ENCODE peak calls at places on chromosomes 6 and 20, in seven cellular contexts. Y is dorsolateral prefrontal cortex, P is left ventricle myocardium inferior, K is breast epithelium, F is bronchial epithelial cell, R is endodermal cell, W is hepatocyte. L is an unnamed sample.

GRCh38 chr20:3924304-3925112 is 35.3 kb downstream of the PANK2 start:
- DNase-seq in Y (no peak), P (peak), K (no peak), F (no peak), R (no peak), W (no peak), L (no peak)

GRCh38 chr6:20235041-20235440 is 22.8 kb upstream of the MBOAT1 start:
- DNase-seq in Y (no peak), P (no peak), K (no peak), F (no peak), R (no peak), W (no peak), L (no peak)

GRCh38 chr6:52352239-52353008 is 9.5 kb upstream of the PAQR8 start:
- DNase-seq in Y (no peak), P (no peak), K (peak), F (peak), R (no peak), W (peak), L (no peak)

GRCh38 chr6:91081452-91082067 is 494.7 kb upstream of the MAP3K7 start:
- DNase-seq in Y (no peak), P (no peak), K (no peak), F (peak), R (peak), W (peak), L (no peak)

GRCh38 chr6:125821825-125822281 is 31.1 kb downstream of the NCOA7 start:
- DNase-seq in Y (no peak), P (no peak), K (peak), F (no peak), R (no peak), W (peak), L (no peak)

GRCh38 chr20:56460459-56460858 is 8.0 kb upstream of the RTF2 start:
- DNase-seq in Y (no peak), P (no peak), K (no peak), F (no peak), R (no peak), W (no peak), L (no peak)

GRCh38 chr6:22041797-22042489 is 254.9 kb downstream of the PRL start:
- DNase-seq in Y (no peak), P (no peak), K (no peak), F (peak), R (no peak), W (no peak), L (no peak)

GRCh38 chr6:38573800-38574395 is 65.8 kb downstream of the BTBD9 start:
- DNase-seq in Y (no peak), P (no peak), K (no peak), F (no peak), R (no peak), W (no peak), L (no peak)

GRCh38 chr20:61764471-61765020 is 301.1 kb downstream of the TAF4 start:
- DNase-seq in Y (peak), P (no peak), K (no peak), F (no peak), R (peak), W (no peak), L (no peak)

GRCh38 chr20:5807431-5807830 is 57.2 kb downstream of the SHLD1 start:
- DNase-seq in Y (no peak), P (no peak), K (no peak), F (no peak), R (no peak), W (no peak), L (no peak)
- TF ChIP-seq CTCF in Y (no peak), P (no peak), K (no peak), F (no peak), R (no peak), W (no peak), L (no peak)

DNA sequence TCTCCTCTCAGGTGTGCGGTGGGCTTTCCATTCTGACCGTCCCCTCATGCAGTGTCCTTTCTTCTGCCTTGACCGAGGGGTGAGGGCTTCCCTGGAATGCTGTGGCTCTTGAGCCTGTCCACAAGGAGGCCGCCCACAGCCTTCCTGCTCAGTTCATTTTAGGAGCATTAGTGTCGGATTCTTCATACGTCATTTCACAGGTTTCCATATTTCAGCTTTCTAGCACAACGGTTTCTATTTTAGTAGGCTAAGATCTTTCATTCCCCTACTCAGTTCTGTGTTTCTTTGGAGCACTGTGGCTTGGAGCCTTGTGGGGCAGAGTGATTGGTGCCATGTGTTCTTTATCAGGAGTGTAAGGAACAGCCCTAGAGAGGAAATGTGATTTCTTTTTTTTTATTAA is 5.5 kb downstream of the PPP1R3G start:
- DNase-seq in Y (no peak), P (no peak), K (no peak), F (no peak), R (no peak), W (no peak), L (no peak)
- TF ChIP-seq CTCF in Y (no peak), P (no peak), K (no peak), F (no peak), R (peak), W (no peak), L (no peak)

GRCh38 chr6:154099211-154099610 is 60.2 kb downstream of the OPRM1 start:
- DNase-seq in Y (no peak), P (no peak), K (no peak), F (no peak), R (no peak), W (no peak), L (no peak)
- TF ChIP-seq CTCF in Y (no peak), P (no peak), K (no peak), F (no peak), R (no peak), W (no peak), L (no peak)

DNA sequence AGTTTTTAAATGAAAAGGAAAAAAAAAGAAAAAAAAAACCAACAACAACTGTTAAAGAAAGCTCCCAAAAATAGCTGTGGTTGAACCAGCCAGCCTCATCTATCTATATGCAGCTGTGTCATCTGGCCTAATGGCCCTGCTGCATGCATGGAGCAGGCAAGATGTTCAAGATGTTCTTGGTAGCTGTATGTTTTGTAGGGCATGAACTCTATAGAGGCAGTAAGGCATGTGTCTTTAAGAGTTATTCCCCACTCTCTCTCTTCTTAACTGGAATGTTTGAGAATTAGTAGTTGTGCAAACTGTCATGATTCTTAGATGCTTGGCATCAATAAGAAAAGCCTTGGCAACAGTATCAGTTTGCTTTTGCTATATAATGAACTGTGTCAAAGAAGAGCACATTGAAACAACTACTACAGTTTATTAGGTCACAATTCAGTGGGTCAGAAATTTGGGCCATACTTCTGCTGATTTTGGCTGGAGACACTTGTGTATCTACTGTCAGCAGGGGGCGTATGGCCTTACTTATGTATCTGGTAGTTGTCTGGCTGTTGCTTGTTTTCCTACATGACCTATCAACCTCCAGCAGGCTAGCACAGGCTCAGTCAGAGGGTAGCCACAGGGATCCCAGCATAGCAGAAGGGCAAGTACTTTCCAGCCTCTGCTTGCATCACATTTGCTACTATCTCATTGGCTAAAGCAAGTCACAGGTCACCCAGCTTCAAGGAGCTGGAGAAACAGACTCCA is 56.1 kb upstream of the LAMP5 start:
- DNase-seq in Y (no peak), P (no peak), K (no peak), F (peak), R (peak), W (peak), L (no peak)
- TF ChIP-seq CTCF in Y (no peak), P (no peak), K (no peak), F (peak), R (peak), W (peak), L (peak)

GRCh38 chr6:85678602-85679444 is 36.1 kb upstream of the SYNCRIP start:
- DNase-seq in Y (peak), P (peak), K (peak), F (peak), R (peak), W (peak), L (peak)
- TF ChIP-seq CTCF in Y (no peak), P (no peak), K (peak), F (no peak), R (peak), W (no peak), L (no peak)

GRCh38 chr6:118288355-118289124 is 259.6 kb upstream of the PLN start:
- DNase-seq in Y (no peak), P (no peak), K (no peak), F (peak), R (no peak), W (no peak), L (no peak)
- TF ChIP-seq CTCF in Y (no peak), P (peak), K (no peak), F (no peak), R (no peak), W (no peak), L (no peak)

DNA sequence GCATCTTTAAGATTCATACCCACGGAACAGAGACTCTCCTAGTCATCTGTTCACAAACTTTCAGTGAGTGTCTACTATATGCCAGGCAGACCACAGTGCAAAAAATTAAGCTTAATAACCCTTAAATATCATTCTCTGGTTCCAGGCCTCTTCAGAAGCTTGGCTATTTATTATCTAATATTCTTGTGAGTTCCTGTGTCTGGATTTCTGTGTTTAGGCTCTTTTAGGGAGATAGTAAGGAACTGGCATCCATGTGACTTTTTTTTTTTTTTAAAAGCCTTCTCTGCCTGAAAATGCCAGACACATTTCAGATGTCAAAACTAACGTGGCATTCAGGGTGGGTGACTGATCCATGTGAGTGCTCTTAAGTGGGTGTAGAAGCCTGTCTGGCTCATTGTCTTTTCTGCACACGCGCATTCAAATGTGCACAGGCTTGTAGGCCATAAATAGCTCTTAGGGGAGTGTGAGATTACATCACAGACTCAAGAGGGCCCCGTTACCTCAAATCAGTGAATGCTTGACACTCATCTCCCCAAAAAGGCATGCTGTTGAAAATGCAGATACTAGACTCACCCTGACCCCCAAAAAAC is 141.9 kb downstream of the GMPR start:
- DNase-seq in Y (no peak), P (no peak), K (no peak), F (peak), R (no peak), W (no peak), L (no peak)
- TF ChIP-seq CTCF in Y (no peak), P (no peak), K (no peak), F (no peak), R (no peak), W (no peak), L (no peak)

GRCh38 chr6:133286765-133287164 is 45.6 kb downstream of the EYA4 start:
- DNase-seq in Y (no peak), P (no peak), K (no peak), F (peak), R (no peak), W (peak), L (no peak)
- TF ChIP-seq CTCF in Y (peak), P (peak), K (no peak), F (peak), R (peak), W (peak), L (peak)

GRCh38 chr6:1376653-1377052 is 12.7 kb upstream of the FOXF2 start:
- DNase-seq in Y (no peak), P (no peak), K (no peak), F (no peak), R (no peak), W (no peak), L (no peak)

GRCh38 chr6:1379810-1380198 is 9.6 kb upstream of the FOXF2 start:
- DNase-seq in Y (no peak), P (no peak), K (no peak), F (no peak), R (no peak), W (no peak), L (no peak)

GRCh38 chr6:1379026-1379809 is 10.2 kb upstream of the FOXF2 start:
- DNase-seq in Y (no peak), P (no peak), K (no peak), F (no peak), R (no peak), W (no peak), L (no peak)

GRCh38 chr6:1378224-1379025 is 11.0 kb upstream of the FOXF2 start:
- DNase-seq in Y (no peak), P (no peak), K (no peak), F (no peak), R (peak), W (peak), L (no peak)

GRCh38 chr6:1377526-1378223 is 11.7 kb upstream of the FOXF2 start:
- DNase-seq in Y (no peak), P (no peak), K (no peak), F (no peak), R (no peak), W (no peak), L (no peak)
- TF ChIP-seq CTCF in Y (no peak), P (no peak), K (no peak), F (no peak), R (no peak), W (no peak), L (no peak)

DNA sequence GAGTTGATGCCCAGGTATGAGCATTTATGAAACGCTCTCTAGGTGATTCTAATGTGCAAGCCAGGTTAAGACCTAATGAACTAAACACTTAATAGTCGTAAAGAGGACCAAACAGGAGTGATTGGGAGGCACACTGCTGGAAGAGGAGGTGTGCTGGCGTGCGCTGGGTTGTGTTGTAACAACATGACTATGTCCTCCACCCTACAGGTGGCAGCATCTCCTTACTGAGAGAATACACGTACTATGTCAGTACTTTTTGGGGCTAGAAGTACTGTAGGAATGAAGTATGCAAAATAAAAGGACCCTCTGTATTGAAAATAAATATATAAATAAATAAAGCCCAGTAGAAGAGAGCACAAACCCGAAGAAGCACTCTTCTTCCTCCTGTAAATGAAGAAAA is 11.9 kb downstream of the C6orf89 start:
- DNase-seq in Y (no peak), P (no peak), K (no peak), F (no peak), R (peak), W (peak), L (no peak)
- TF ChIP-seq CTCF in Y (no peak), P (peak), K (no peak), F (no peak), R (peak), W (peak), L (peak)